ENCODE peak calls at places on chromosomes 1 and 21, in five cellular contexts. S is AG09319, H is osteocyte, N is PC-3, G is MM.1S. B is an unnamed sample.
A peak's percentile ranks its signal among the peaks of the same experiment; 100 is the strongest.

GRCh38 chr1:119466419-119466818 is 40.6 kb upstream of the HSD3B1 start:
- DNase-seq in N (no peak), G (no peak), S (no peak), H (no peak), B (no peak)

GRCh38 chr1:15598436-15598835 is 13.6 kb upstream of the AGMAT start:
- DNase-seq in N (no peak), H (no peak), S (no peak), G (no peak), B (peak; percentile 32)

GRCh38 chr1:85200367-85200869 is 398 bp downstream of the SYDE2 start:
- DNase-seq in N (no peak), H (no peak), S (no peak), G (no peak), B (no peak)

GRCh38 chr1:212219679-212220463 is 65.3 kb upstream of the PPP2R5A start:
- DNase-seq in N (no peak), G (no peak), H (no peak), S (no peak), B (peak; percentile 57)

GRCh38 chr1:114482585-114482984 is 28.4 kb downstream of the TRIM33 start:
- DNase-seq in H (no peak), S (no peak), N (no peak), G (peak; percentile 34), B (no peak)

GRCh38 chr1:186633101-186633500 is 47.1 kb downstream of the PTGS2 start:
- DNase-seq in H (no peak), N (no peak), S (no peak), G (no peak), B (no peak)

GRCh38 chr1:27011058-27011764 is 1.4 kb downstream of the TENT5B start:
- DNase-seq in G (no peak), S (no peak), N (peak; percentile 97), H (no peak), B (peak; percentile 83)

GRCh38 chr1:202264300-202265075 is 70.9 kb downstream of the LGR6 start:
- DNase-seq in H (no peak), N (no peak), S (no peak), G (no peak), B (peak; percentile 29)

GRCh38 chr1:165841582-165842362 is 14.4 kb downstream of the UCK2 start:
- DNase-seq in H (no peak), N (peak; percentile 71), S (no peak), G (no peak), B (peak; percentile 42)

GRCh38 chr1:95010158-95010557 is 62.6 kb downstream of the ALG14 start:
- DNase-seq in S (no peak), G (no peak), H (no peak), N (no peak), B (no peak)

GRCh38 chr1:101371259-101371658 is 134.4 kb downstream of the S1PR1 start:
- DNase-seq in N (peak; percentile 88), G (no peak), H (no peak), S (no peak), B (peak; percentile 67)

GRCh38 chr1:156772728-156773497 is 5.6 kb downstream of the PRCC start:
- DNase-seq in N (no peak), H (no peak), G (no peak), S (no peak), B (no peak)

GRCh38 chr1:2091611-2092604 is 41.7 kb downstream of the PRKCZ start:
- DNase-seq in H (no peak), G (peak; percentile 35), S (no peak), N (no peak), B (peak; percentile 23)

GRCh38 chr1:64080947-64081562 is 122.4 kb upstream of the UBE2U start:
- DNase-seq in H (no peak), S (no peak), N (peak; percentile 37), G (no peak), B (no peak)

GRCh38 chr1:150995896-150996295 is 10.8 kb downstream of the MINDY1 start:
- DNase-seq in G (peak; percentile 31), N (peak; percentile 58), S (no peak), H (no peak), B (peak; percentile 64)

GRCh38 chr1:156551866-156552265 is 20.5 kb downstream of the IQGAP3 start:
- DNase-seq in H (no peak), N (peak; percentile 81), S (no peak), G (no peak), B (peak; percentile 15)

GRCh38 chr1:77412069-77412793 is 130.4 kb downstream of the AK5 start:
- DNase-seq in S (no peak), G (no peak), N (peak; percentile 92), H (no peak), B (peak; percentile 29)

GRCh38 chr1:6427445-6428390 is 3.1 kb downstream of the ESPN start:
- DNase-seq in G (no peak), N (peak; percentile 62), S (no peak), H (no peak), B (no peak)

GRCh38 chr1:5637171-5637570 is 355.1 kb downstream of the NPHP4 start:
- DNase-seq in N (peak; percentile 60), H (no peak), G (no peak), S (no peak), B (no peak)

GRCh38 chr1:225691377-225691776 is 38.5 kb upstream of the ENAH start:
- DNase-seq in H (no peak), N (peak; percentile 22), S (no peak), G (no peak), B (peak; percentile 63)

GRCh38 chr1:75136158-75136815 is 2.1 kb downstream of the LHX8 start:
- DNase-seq in H (no peak), N (no peak), G (peak; percentile 48), S (no peak), B (no peak)

GRCh38 chr1:52365091-52365745 is 787 bp downstream of the CC2D1B start:
- DNase-seq in H (no peak), N (peak; percentile 53), G (peak; percentile 32), S (peak; percentile 27), B (peak; percentile 69)

GRCh38 chr21:42381347-42381984 is 14.4 kb downstream of the TMPRSS3 start:
- DNase-seq in H (no peak), N (peak; percentile 77), S (no peak), G (peak; percentile 76), B (peak; percentile 31)

GRCh38 chr1:69406244-69406643 is 161.5 kb upstream of the LRRC7 start:
- DNase-seq in H (no peak), S (no peak), N (no peak), G (no peak), B (no peak)

GRCh38 chr21:35594905-35595304 is 465.4 kb downstream of the SETD4 start:
- DNase-seq in S (no peak), G (no peak), H (no peak), N (no peak), B (no peak)

GRCh38 chr1:169427081-169427611 is at the start of gene CCDC181:
- DNase-seq in N (no peak), G (peak; percentile 53), S (no peak), H (peak; percentile 92), B (peak; percentile 3)

GRCh38 chr1:229024528-229025119 is 246.3 kb upstream of the RAB4A start:
- DNase-seq in H (no peak), S (peak; percentile 30), N (peak; percentile 88), G (no peak), B (peak; percentile 84)

GRCh38 chr1:176854725-176855433 is 309.6 kb downstream of the ASTN1 start:
- DNase-seq in H (no peak), G (no peak), S (no peak), N (no peak), B (no peak)

GRCh38 chr1:179807691-179808485 is 64.8 kb downstream of the FAM163A start:
- DNase-seq in S (no peak), N (peak; percentile 3), G (no peak), H (no peak), B (peak; percentile 29)

DNA sequence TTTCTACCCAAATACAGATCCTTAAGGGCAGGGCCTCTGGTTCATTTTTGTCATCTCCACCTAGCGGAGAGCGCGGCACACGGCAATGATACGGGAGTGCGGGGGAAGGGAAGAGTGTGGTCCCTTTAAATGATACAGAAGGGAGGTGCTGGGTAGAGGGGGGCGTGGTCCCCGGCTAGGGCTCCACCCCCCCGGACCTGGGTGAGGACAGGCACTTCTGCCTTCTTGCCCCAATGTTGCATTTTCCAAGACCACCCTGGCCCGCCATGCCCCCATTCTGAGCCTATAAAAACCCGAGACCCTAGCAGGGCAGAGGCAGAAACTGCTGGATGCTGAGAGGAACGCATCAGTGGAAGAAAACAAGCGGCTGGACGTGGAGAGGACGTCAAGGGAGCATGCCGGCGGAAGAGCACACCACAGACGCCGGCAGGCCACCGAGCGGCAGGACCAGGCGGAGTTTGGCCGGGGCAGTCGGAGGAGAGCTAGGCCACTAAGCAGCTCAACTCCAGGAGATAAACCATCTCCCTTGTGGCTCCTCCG is 30.0 kb downstream of the LRRC3 start:
- DNase-seq in S (no peak), N (no peak), H (no peak), G (no peak), B (peak; percentile 44)
- TF ChIP-seq CTCF in S (no peak), N (no peak), H (peak; percentile 35), G (peak; percentile 11), B (peak; percentile 38)

GRCh38 chr1:240691521-240692338 is 79.8 kb upstream of the GREM2 start:
- DNase-seq in H (no peak), S (peak; percentile 57), N (peak; percentile 78), G (peak; percentile 54), B (peak; percentile 75)
- TF ChIP-seq CTCF in H (peak; percentile 90), S (peak; percentile 98), N (peak; percentile 92), G (peak; percentile 73), B (peak; percentile 99)

DNA sequence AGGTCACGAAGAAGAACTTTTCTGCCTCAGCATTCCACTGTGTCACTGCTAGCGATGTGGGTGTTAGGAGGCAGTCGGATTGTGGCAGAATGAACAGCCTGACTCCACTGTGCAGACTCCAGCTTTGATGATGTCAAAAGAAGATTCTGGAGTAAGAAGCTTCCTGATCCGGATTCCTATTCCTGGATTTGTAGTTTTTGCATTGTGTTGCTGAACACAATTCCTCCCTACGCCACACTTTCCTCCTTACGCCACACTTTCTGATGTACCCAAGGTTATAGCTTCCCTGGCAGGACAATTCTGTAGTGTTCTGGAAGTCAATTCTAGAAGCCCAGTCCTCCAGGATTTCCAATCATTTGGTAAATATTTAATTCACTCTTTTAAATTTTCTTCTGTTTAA is 665.2 kb upstream of the ADGRL2 start:
- DNase-seq in G (no peak), H (no peak), S (no peak), N (no peak), B (no peak)
- TF ChIP-seq CTCF in G (no peak), H (no peak), S (no peak), N (no peak), B (no peak)

GRCh38 chr1:19340387-19340937 is 28.3 kb downstream of the SLC66A1 start:
- DNase-seq in G (no peak), H (no peak), N (no peak), S (no peak), B (no peak)

GRCh38 chr1:19336543-19336942 is 24.4 kb downstream of the SLC66A1 start:
- DNase-seq in H (no peak), S (no peak), N (peak; percentile 81), G (no peak), B (no peak)

GRCh38 chr1:19339199-19339861 is 27.2 kb downstream of the SLC66A1 start:
- DNase-seq in N (no peak), S (no peak), H (no peak), G (no peak), B (no peak)

GRCh38 chr1:19337289-19337688 is 25.2 kb downstream of the SLC66A1 start:
- DNase-seq in N (peak; percentile 79), G (no peak), S (no peak), H (no peak), B (no peak)

DNA sequence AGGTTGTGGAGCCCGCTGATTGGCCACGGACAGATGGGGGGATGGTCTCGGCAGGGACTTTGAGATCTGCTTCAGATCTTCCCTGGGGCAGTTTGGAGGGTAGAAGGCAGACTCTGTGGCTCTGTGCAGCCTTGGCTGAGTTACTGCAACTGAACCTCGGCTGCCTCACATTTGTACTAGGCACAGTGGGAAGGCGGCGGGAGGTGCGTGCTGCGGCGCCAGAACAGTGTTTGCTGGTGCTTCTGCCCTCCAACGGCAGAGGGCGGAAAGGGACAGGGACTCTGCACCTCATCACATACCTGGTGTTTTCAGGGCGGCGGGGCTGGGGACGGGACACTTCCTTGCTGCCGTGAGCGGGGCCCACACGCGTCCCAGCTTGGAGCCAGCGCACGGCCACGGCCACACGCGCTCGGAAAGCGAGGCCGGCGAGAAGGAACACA is 26.2 kb downstream of the SLC66A1 start:
- DNase-seq in N (no peak), G (no peak), S (no peak), H (no peak), B (no peak)
- TF ChIP-seq CTCF in N (no peak), G (no peak), S (peak; percentile 19), H (no peak), B (peak; percentile 14)